ENCODE peak calls at places on chromosome 11, in six cellular contexts. One of them, this sample, is unnamed.
A peak's percentile ranks its signal among the peaks of the same experiment; 100 is the strongest.

GRCh38 chr11:128691802-128692749 is 1.8 kb upstream of the FLI1 start:
- DNase-seq in effector memory CD4-positive, alpha-beta T cell: no peak
- DNase-seq in COLO829: no peak
- DNase-seq in cerebellar nuclear complex: no peak
- DNase-seq in cardiac fibroblast: peak; percentile 28
- DNase-seq in heart right ventricle: no peak
- DNase-seq in this sample: no peak

GRCh38 chr11:72578541-72578940 is 95.7 kb downstream of the PDE2A start:
- DNase-seq in cardiac fibroblast: no peak
- DNase-seq in cerebellar nuclear complex: no peak
- DNase-seq in heart right ventricle: no peak
- DNase-seq in COLO829: no peak
- DNase-seq in effector memory CD4-positive, alpha-beta T cell: no peak
- DNase-seq in this sample: no peak

GRCh38 chr11:561148-562003 is 606 bp downstream of the RASSF7 start:
- DNase-seq in effector memory CD4-positive, alpha-beta T cell: no peak
- DNase-seq in cardiac fibroblast: no peak
- DNase-seq in cerebellar nuclear complex: no peak
- DNase-seq in COLO829: no peak
- DNase-seq in heart right ventricle: no peak
- DNase-seq in this sample: no peak

GRCh38 chr11:45654242-45654641 is 11.2 kb downstream of the CHST1 start:
- DNase-seq in COLO829: no peak
- DNase-seq in heart right ventricle: no peak
- DNase-seq in cerebellar nuclear complex: no peak
- DNase-seq in cardiac fibroblast: no peak
- DNase-seq in effector memory CD4-positive, alpha-beta T cell: no peak
- DNase-seq in this sample: no peak

GRCh38 chr11:101346591-101346990 is 217.0 kb upstream of the PGR start:
- DNase-seq in COLO829: no peak
- DNase-seq in heart right ventricle: no peak
- DNase-seq in effector memory CD4-positive, alpha-beta T cell: no peak
- DNase-seq in cardiac fibroblast: peak; percentile 1
- DNase-seq in cerebellar nuclear complex: no peak
- DNase-seq in this sample: peak; percentile 25

GRCh38 chr11:90845126-90845525 is 622.3 kb upstream of the CHORDC1 start:
- DNase-seq in effector memory CD4-positive, alpha-beta T cell: no peak
- DNase-seq in cardiac fibroblast: no peak
- DNase-seq in cerebellar nuclear complex: no peak
- DNase-seq in COLO829: no peak
- DNase-seq in heart right ventricle: no peak
- DNase-seq in this sample: no peak

GRCh38 chr11:33891714-33892327 is at the start of gene LMO2:
- DNase-seq in cerebellar nuclear complex: no peak
- DNase-seq in COLO829: no peak
- DNase-seq in cardiac fibroblast: no peak
- DNase-seq in heart right ventricle: no peak
- DNase-seq in effector memory CD4-positive, alpha-beta T cell: no peak
- DNase-seq in this sample: no peak

GRCh38 chr11:91859666-91860065 is 365.0 kb upstream of the FAT3 start:
- DNase-seq in cardiac fibroblast: no peak
- DNase-seq in COLO829: no peak
- DNase-seq in heart right ventricle: no peak
- DNase-seq in cerebellar nuclear complex: no peak
- DNase-seq in effector memory CD4-positive, alpha-beta T cell: no peak
- DNase-seq in this sample: no peak

GRCh38 chr11:116984186-116984585 is 114.0 kb downstream of the SIK3 start:
- DNase-seq in COLO829: peak; percentile 59
- DNase-seq in cardiac fibroblast: peak; percentile 52
- DNase-seq in cerebellar nuclear complex: no peak
- DNase-seq in effector memory CD4-positive, alpha-beta T cell: no peak
- DNase-seq in heart right ventricle: no peak
- DNase-seq in this sample: peak; percentile 84

GRCh38 chr11:65558002-65558784 is at the start of gene LTBP3:
- DNase-seq in effector memory CD4-positive, alpha-beta T cell: no peak
- DNase-seq in COLO829: no peak
- DNase-seq in cardiac fibroblast: peak; percentile 92
- DNase-seq in heart right ventricle: peak; percentile 84
- DNase-seq in cerebellar nuclear complex: no peak
- DNase-seq in this sample: peak; percentile 71

GRCh38 chr11:35954205-35954604 is 10.3 kb downstream of the LDLRAD3 start:
- DNase-seq in cardiac fibroblast: peak; percentile 17
- DNase-seq in heart right ventricle: no peak
- DNase-seq in cerebellar nuclear complex: no peak
- DNase-seq in COLO829: no peak
- DNase-seq in effector memory CD4-positive, alpha-beta T cell: no peak
- DNase-seq in this sample: no peak

GRCh38 chr11:45079567-45079942 is 66.9 kb upstream of the PRDM11 start:
- DNase-seq in effector memory CD4-positive, alpha-beta T cell: no peak
- DNase-seq in cerebellar nuclear complex: no peak
- DNase-seq in heart right ventricle: no peak
- DNase-seq in COLO829: no peak
- DNase-seq in cardiac fibroblast: no peak
- DNase-seq in this sample: no peak

GRCh38 chr11:22558638-22559037 is 67.0 kb downstream of the FANCF start:
- DNase-seq in heart right ventricle: no peak
- DNase-seq in effector memory CD4-positive, alpha-beta T cell: no peak
- DNase-seq in cardiac fibroblast: peak; percentile 10
- DNase-seq in COLO829: no peak
- DNase-seq in cerebellar nuclear complex: no peak
- DNase-seq in this sample: peak; percentile 6

GRCh38 chr11:102268083-102268984 is 49.0 kb upstream of the BIRC3 start:
- DNase-seq in cerebellar nuclear complex: no peak
- DNase-seq in cardiac fibroblast: peak; percentile 72
- DNase-seq in COLO829: no peak
- DNase-seq in effector memory CD4-positive, alpha-beta T cell: peak; percentile 80
- DNase-seq in heart right ventricle: peak; percentile 58
- DNase-seq in this sample: peak; percentile 75

GRCh38 chr11:134272381-134273316 is 3.5 kb upstream of the GLB1L3 start:
- DNase-seq in heart right ventricle: no peak
- DNase-seq in effector memory CD4-positive, alpha-beta T cell: no peak
- DNase-seq in cerebellar nuclear complex: no peak
- DNase-seq in COLO829: no peak
- DNase-seq in cardiac fibroblast: peak; percentile 76
- DNase-seq in this sample: peak; percentile 42

GRCh38 chr11:128964463-128964930 is 21.8 kb upstream of the TP53AIP1 start:
- DNase-seq in heart right ventricle: no peak
- DNase-seq in COLO829: no peak
- DNase-seq in cardiac fibroblast: no peak
- DNase-seq in effector memory CD4-positive, alpha-beta T cell: no peak
- DNase-seq in cerebellar nuclear complex: no peak
- DNase-seq in this sample: no peak

GRCh38 chr11:32053151-32053550 is 37.7 kb upstream of the RCN1 start:
- DNase-seq in effector memory CD4-positive, alpha-beta T cell: no peak
- DNase-seq in cerebellar nuclear complex: no peak
- DNase-seq in heart right ventricle: no peak
- DNase-seq in COLO829: no peak
- DNase-seq in cardiac fibroblast: no peak
- DNase-seq in this sample: peak; percentile 61